ENCODE peak calls at places on chromosomes 2 and 18, in six cellular contexts. G, Z, A, K, B and R are unnamed samples.

GRCh38 chr2:172101707-172102158 is 967 bp downstream of the DLX2 start:
- DNase-seq in G (peak; percentile 42), Z (no peak), A (no peak), K (no peak), B (no peak), R (no peak)

GRCh38 chr2:39435974-39436591 is 1.0 kb downstream of the MAP4K3 start:
- DNase-seq in G (peak; percentile 73), Z (peak; percentile 49), A (no peak), K (peak; percentile 35), B (no peak), R (no peak)

GRCh38 chr2:239714116-239714515 is 311.0 kb downstream of the NDUFA10 start:
- DNase-seq in G (no peak), Z (no peak), A (no peak), K (no peak), B (no peak), R (no peak)

GRCh38 chr2:26564121-26564520 is 77.0 kb downstream of the CIB4 start:
- DNase-seq in G (no peak), Z (no peak), A (no peak), K (no peak), B (no peak), R (no peak)

GRCh38 chr2:128342550-128342949 is 23.9 kb upstream of the HS6ST1 start:
- DNase-seq in G (no peak), Z (no peak), A (no peak), K (no peak), B (no peak), R (no peak)

GRCh38 chr2:118151831-118152230 is 63.6 kb downstream of the INSIG2 start:
- DNase-seq in G (no peak), Z (no peak), A (no peak), K (no peak), B (no peak), R (no peak)

GRCh38 chr2:210768329-210768910 is 212.0 kb downstream of the CPS1 start:
- DNase-seq in G (no peak), Z (no peak), A (no peak), K (no peak), B (no peak), R (no peak)

GRCh38 chr2:20223345-20224190 is 1.4 kb downstream of the SDC1 start:
- DNase-seq in G (peak; percentile 97), Z (peak; percentile 61), A (peak; percentile 47), K (peak; percentile 87), B (no peak), R (no peak)

GRCh38 chr2:96876036-96876810 is 6.3 kb upstream of the SEMA4C start:
- DNase-seq in G (no peak), Z (no peak), A (no peak), K (no peak), B (no peak), R (no peak)

DNA sequence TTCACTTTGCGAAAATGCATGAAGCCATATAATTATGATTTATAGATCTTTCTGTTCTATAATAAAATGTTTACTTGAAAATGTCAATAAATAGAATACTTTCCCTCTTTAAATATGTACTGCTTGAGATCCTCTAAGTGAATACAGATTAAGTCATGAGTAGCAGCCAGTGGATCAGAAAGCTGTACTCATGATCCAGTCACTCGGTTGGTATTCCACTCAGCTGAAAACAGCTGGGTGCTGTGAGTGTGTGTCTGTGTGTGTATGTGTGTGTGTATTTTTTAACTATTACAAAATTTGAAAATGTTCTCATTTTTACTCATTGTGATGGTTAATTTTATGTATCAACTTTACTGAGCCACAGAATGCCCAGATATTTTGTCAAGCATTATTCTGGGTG is 141.6 kb upstream of the CYP26B1 start:
- DNase-seq in G (no peak), Z (no peak), A (no peak), K (no peak), B (no peak), R (no peak)
- TF ChIP-seq REST in G (no peak), Z (no peak), A (no peak), K (no peak), B (no peak), R (no peak)

DNA sequence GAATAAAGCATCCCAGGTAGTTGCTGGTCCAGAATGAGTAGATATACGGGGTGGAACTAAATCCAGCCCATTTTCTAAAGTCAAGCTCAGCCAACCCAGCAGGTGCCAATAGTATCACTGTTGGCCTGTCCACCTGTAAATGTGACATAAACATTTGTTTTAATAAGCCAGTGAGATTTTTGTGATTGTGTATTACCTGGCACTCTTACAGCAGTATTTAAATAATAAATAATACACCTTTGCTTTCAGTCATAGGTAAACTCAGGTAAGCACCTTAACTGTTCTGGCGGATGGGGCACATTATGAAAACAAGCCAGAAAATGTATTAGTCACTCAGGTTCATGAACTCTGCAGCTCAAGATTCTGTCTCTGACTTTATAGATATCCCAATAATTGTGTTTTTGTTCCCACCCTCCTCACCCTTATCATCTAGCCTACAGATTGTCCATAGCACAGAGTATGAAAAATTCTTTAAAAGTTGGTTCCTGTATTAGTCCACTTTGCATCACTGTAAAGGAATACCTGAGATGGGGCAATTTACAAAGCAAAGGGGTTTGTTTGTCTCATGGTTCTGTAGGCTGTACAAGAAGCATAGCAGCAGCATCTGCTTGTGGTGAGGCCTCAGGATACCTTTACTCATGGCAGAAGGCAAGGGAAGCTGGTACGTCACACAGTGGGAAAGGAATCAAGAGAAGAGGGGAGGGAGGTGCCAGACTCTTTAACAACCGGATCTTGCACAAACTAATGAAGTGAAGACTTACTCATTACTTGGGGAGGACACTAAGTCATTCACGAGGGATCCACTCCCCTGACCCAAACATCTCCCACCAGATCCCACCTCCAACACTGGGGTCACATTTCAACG is 73.0 kb upstream of the CYRIA start:
- DNase-seq in G (no peak), Z (no peak), A (no peak), K (no peak), B (no peak), R (no peak)
- TF ChIP-seq MAX in G (no peak), Z (no peak), A (no peak), K (no peak), B (no peak), R (no peak)

DNA sequence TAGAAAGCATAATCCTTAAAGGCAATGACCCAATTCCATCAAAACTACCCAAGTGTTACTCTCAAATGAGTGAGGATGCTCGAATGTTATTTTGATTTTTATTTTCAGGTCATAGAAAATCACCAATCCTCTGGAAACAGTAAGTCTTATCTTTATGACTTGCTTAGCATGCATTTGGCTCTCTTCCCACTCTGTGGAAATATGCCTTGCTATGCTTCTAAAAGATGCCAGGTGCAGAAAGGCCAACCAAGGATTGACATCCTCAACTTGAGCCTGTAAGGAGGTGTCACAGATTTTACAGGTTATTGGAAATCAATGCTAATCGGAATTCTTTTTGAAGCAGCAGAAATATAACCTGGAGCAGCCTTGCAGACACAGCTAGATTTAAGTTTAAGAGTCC is 543.9 kb upstream of the LINC00305 start:
- DNase-seq in G (no peak), Z (no peak), A (no peak), K (no peak), B (no peak), R (no peak)
- TF ChIP-seq REST in G (no peak), Z (no peak), A (no peak), K (no peak), B (no peak), R (no peak)

DNA sequence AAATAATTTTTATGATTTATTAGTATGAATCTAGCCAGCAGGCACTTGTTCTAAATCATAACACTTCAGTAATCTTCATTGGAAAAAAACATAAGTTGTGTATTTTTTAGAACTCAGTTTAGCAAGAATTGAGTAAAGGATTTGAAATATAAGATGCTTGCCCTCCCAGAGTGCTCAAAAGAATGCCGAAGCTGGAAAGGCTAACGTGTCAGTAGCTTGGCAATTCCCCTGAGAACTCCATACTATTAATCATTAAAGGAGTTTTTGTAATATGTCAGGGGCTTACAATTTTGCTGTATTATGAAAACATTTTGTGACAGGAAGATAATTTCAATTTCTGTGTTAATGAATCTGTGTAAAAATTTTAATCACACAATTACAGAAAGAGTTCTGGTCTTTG is 122.7 kb downstream of the GULP1 start:
- DNase-seq in G (no peak), Z (no peak), A (no peak), K (peak; percentile 35), B (no peak), R (no peak)
- TF ChIP-seq MAX in G (no peak), Z (no peak), A (no peak), K (no peak), B (no peak), R (no peak)

DNA sequence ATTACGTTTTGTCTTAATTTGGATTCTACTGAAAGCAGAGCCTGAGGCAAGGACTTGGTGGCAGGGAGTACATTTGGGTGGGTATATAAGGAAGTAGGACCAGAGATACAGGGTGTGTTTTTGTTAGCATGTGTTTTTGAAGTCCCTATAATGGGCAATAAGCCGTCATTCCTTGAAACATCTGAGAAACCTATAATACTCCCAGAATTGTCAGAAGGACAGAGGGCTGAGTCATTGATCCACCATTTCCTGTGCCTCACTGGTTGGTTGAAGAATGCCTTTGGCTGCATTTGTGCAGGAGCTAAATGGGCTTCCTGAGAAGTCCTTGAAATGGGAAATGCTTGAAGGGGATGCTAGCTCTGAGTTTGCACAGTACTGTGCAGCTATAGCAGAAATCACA is 281.8 kb upstream of the ZEB2 start:
- DNase-seq in G (no peak), Z (no peak), A (no peak), K (no peak), B (no peak), R (no peak)
- TF ChIP-seq REST in G (no peak), Z (no peak), A (no peak), K (no peak), B (no peak), R (no peak)

DNA sequence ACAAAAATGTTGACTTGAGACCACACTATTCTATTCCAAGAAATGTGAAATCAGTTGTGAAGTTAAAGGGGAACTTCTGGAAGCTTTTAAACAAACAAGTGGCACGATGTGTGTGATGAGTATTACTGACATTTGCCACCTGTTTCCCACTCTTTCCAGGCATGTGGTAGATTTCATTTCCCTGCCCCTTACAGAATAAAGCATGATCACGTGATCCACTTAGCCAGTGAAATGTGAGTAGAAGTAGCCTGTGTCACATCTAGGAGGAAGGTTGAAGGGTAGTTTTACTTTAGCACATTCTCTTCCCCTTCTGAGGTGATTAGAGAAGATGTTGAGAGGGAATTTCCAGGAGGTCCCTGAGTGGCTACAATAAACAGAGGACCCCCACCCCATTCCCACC is 3.8 kb downstream of the COL4A4 start:
- DNase-seq in G (no peak), Z (no peak), A (no peak), K (no peak), B (no peak), R (no peak)
- TF ChIP-seq MAX in G (no peak), Z (no peak), A (no peak), K (no peak), B (no peak), R (no peak)